ENCODE peak calls at places on chromosomes 13 and 19, in nine cellular contexts. One of them, this sample, is unnamed.

GRCh38 chr13:44618326-44618725 is 42.2 kb upstream of the TSC22D1 start:
- DNase-seq in dorsolateral prefrontal cortex: no peak
- DNase-seq in CD4-positive, CD25-positive, alpha-beta regulatory T cell: no peak
- DNase-seq in fibroblast of lung: peak
- DNase-seq in transverse colon: no peak
- DNase-seq in mesenchymal stem cell: no peak
- DNase-seq in OCI-LY7: no peak
- DNase-seq in neural progenitor cell: no peak
- DNase-seq in upper lobe of right lung: no peak
- DNase-seq in this sample: no peak

GRCh38 chr13:75715598-75716523 is 79.7 kb downstream of the LMO7 start:
- DNase-seq in dorsolateral prefrontal cortex: no peak
- DNase-seq in upper lobe of right lung: no peak
- DNase-seq in neural progenitor cell: no peak
- DNase-seq in mesenchymal stem cell: peak
- DNase-seq in fibroblast of lung: peak
- DNase-seq in CD4-positive, CD25-positive, alpha-beta regulatory T cell: no peak
- DNase-seq in transverse colon: no peak
- DNase-seq in OCI-LY7: no peak
- DNase-seq in this sample: no peak

GRCh38 chr13:113216165-113217056 is 7.0 kb downstream of the CUL4A start:
- DNase-seq in transverse colon: peak
- DNase-seq in CD4-positive, CD25-positive, alpha-beta regulatory T cell: no peak
- DNase-seq in mesenchymal stem cell: peak
- DNase-seq in OCI-LY7: no peak
- DNase-seq in neural progenitor cell: peak
- DNase-seq in upper lobe of right lung: peak
- DNase-seq in dorsolateral prefrontal cortex: no peak
- DNase-seq in fibroblast of lung: peak
- DNase-seq in this sample: no peak

GRCh38 chr13:75214846-75215245 is 267.1 kb downstream of the TBC1D4 start:
- DNase-seq in OCI-LY7: no peak
- DNase-seq in transverse colon: no peak
- DNase-seq in CD4-positive, CD25-positive, alpha-beta regulatory T cell: no peak
- DNase-seq in dorsolateral prefrontal cortex: no peak
- DNase-seq in upper lobe of right lung: no peak
- DNase-seq in fibroblast of lung: no peak
- DNase-seq in mesenchymal stem cell: no peak
- DNase-seq in neural progenitor cell: no peak
- DNase-seq in this sample: no peak

GRCh38 chr13:113941571-113942191 is 32.2 kb downstream of the C13orf46 start:
- DNase-seq in CD4-positive, CD25-positive, alpha-beta regulatory T cell: no peak
- DNase-seq in transverse colon: no peak
- DNase-seq in neural progenitor cell: no peak
- DNase-seq in mesenchymal stem cell: no peak
- DNase-seq in upper lobe of right lung: no peak
- DNase-seq in fibroblast of lung: peak
- DNase-seq in dorsolateral prefrontal cortex: no peak
- DNase-seq in OCI-LY7: no peak
- DNase-seq in this sample: peak

GRCh38 chr13:50352720-50353491 is 337.7 kb downstream of the KCNRG start:
- DNase-seq in neural progenitor cell: no peak
- DNase-seq in fibroblast of lung: no peak
- DNase-seq in CD4-positive, CD25-positive, alpha-beta regulatory T cell: no peak
- DNase-seq in OCI-LY7: no peak
- DNase-seq in transverse colon: no peak
- DNase-seq in upper lobe of right lung: no peak
- DNase-seq in mesenchymal stem cell: peak
- DNase-seq in dorsolateral prefrontal cortex: no peak
- DNase-seq in this sample: no peak

GRCh38 chr19:6260912-6261636 is 18.7 kb downstream of the MLLT1 start:
- DNase-seq in OCI-LY7: peak
- DNase-seq in upper lobe of right lung: no peak
- DNase-seq in dorsolateral prefrontal cortex: no peak
- DNase-seq in neural progenitor cell: peak
- DNase-seq in CD4-positive, CD25-positive, alpha-beta regulatory T cell: no peak
- DNase-seq in transverse colon: no peak
- DNase-seq in mesenchymal stem cell: peak
- DNase-seq in fibroblast of lung: no peak
- DNase-seq in this sample: no peak

GRCh38 chr13:22648325-22648758 is 532.4 kb upstream of the SGCG start:
- DNase-seq in dorsolateral prefrontal cortex: no peak
- DNase-seq in fibroblast of lung: no peak
- DNase-seq in mesenchymal stem cell: no peak
- DNase-seq in transverse colon: no peak
- DNase-seq in OCI-LY7: no peak
- DNase-seq in CD4-positive, CD25-positive, alpha-beta regulatory T cell: no peak
- DNase-seq in neural progenitor cell: peak
- DNase-seq in upper lobe of right lung: no peak
- DNase-seq in this sample: no peak

GRCh38 chr19:58400638-58400915 is 5.1 kb downstream of the RNF225 start:
- DNase-seq in fibroblast of lung: no peak
- DNase-seq in transverse colon: no peak
- DNase-seq in dorsolateral prefrontal cortex: no peak
- DNase-seq in OCI-LY7: no peak
- DNase-seq in CD4-positive, CD25-positive, alpha-beta regulatory T cell: no peak
- DNase-seq in upper lobe of right lung: peak
- DNase-seq in mesenchymal stem cell: no peak
- DNase-seq in neural progenitor cell: no peak
- DNase-seq in this sample: no peak
- H3K4me3 ChIP-seq in fibroblast of lung: peak
- H3K4me3 ChIP-seq in transverse colon: peak
- H3K4me3 ChIP-seq in dorsolateral prefrontal cortex: peak
- H3K4me3 ChIP-seq in OCI-LY7: peak
- H3K4me3 ChIP-seq in CD4-positive, CD25-positive, alpha-beta regulatory T cell: no peak
- H3K4me3 ChIP-seq in upper lobe of right lung: peak
- H3K4me3 ChIP-seq in mesenchymal stem cell: peak
- H3K4me3 ChIP-seq in neural progenitor cell: peak
- H3K4me3 ChIP-seq in this sample: peak

DNA sequence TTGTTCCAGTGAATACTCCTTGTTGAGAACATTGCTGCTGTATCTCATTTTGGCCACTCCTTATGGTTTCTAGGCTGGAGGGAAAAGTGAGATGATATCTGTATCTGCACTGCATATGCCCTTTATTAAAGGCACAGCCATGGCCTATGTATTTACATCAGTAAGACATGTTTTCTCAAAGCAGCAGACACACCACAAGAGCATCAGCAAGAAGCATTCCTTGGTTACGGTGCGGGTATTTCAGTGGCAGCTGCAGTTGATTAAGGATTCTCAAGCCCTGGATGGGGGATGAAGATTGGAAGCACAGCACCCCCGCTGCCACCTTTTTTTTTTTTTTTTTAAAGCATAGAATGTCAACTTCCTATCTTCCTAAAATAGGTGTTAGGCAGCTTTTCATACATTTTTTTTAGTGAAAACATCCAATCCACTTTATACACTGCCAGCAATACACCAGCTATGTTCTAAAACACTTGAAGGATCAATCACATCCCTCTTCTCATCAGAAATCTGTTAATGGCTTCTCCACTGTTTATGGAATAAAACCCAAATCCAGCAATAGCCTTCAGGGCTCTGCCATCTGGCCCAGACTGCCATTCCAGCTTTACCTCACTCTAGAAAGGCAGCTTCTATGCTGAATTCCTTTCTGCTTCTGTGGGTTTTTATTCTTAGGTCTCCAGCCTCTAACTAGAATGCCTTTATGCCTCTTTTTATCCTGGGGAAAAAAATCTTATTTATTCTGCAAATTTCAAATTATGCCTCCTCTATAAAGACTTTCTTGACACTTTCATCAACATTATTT is 331.0 kb downstream of the DNAJC15 start:
- DNase-seq in dorsolateral prefrontal cortex: no peak
- DNase-seq in CD4-positive, CD25-positive, alpha-beta regulatory T cell: no peak
- DNase-seq in OCI-LY7: no peak
- DNase-seq in mesenchymal stem cell: no peak
- DNase-seq in transverse colon: no peak
- DNase-seq in fibroblast of lung: no peak
- DNase-seq in upper lobe of right lung: no peak
- DNase-seq in neural progenitor cell: no peak
- DNase-seq in this sample: no peak
- H3K27ac ChIP-seq in dorsolateral prefrontal cortex: no peak
- H3K27ac ChIP-seq in CD4-positive, CD25-positive, alpha-beta regulatory T cell: no peak
- H3K27ac ChIP-seq in OCI-LY7: no peak
- H3K27ac ChIP-seq in mesenchymal stem cell: no peak
- H3K27ac ChIP-seq in transverse colon: no peak
- H3K27ac ChIP-seq in fibroblast of lung: no peak
- H3K27ac ChIP-seq in upper lobe of right lung: no peak
- H3K27ac ChIP-seq in neural progenitor cell: no peak
- H3K27ac ChIP-seq in this sample: no peak

GRCh38 chr19:16327911-16328823 is 3.5 kb downstream of the KLF2 start:
- DNase-seq in transverse colon: peak
- DNase-seq in dorsolateral prefrontal cortex: peak
- DNase-seq in CD4-positive, CD25-positive, alpha-beta regulatory T cell: peak
- DNase-seq in fibroblast of lung: peak
- DNase-seq in OCI-LY7: peak
- DNase-seq in neural progenitor cell: no peak
- DNase-seq in mesenchymal stem cell: peak
- DNase-seq in upper lobe of right lung: peak
- DNase-seq in this sample: no peak
- H3K4me3 ChIP-seq in transverse colon: peak
- H3K4me3 ChIP-seq in dorsolateral prefrontal cortex: peak
- H3K4me3 ChIP-seq in CD4-positive, CD25-positive, alpha-beta regulatory T cell: peak
- H3K4me3 ChIP-seq in fibroblast of lung: peak
- H3K4me3 ChIP-seq in OCI-LY7: peak
- H3K4me3 ChIP-seq in neural progenitor cell: no peak
- H3K4me3 ChIP-seq in mesenchymal stem cell: no peak
- H3K4me3 ChIP-seq in upper lobe of right lung: peak
- H3K4me3 ChIP-seq in this sample: peak

DNA sequence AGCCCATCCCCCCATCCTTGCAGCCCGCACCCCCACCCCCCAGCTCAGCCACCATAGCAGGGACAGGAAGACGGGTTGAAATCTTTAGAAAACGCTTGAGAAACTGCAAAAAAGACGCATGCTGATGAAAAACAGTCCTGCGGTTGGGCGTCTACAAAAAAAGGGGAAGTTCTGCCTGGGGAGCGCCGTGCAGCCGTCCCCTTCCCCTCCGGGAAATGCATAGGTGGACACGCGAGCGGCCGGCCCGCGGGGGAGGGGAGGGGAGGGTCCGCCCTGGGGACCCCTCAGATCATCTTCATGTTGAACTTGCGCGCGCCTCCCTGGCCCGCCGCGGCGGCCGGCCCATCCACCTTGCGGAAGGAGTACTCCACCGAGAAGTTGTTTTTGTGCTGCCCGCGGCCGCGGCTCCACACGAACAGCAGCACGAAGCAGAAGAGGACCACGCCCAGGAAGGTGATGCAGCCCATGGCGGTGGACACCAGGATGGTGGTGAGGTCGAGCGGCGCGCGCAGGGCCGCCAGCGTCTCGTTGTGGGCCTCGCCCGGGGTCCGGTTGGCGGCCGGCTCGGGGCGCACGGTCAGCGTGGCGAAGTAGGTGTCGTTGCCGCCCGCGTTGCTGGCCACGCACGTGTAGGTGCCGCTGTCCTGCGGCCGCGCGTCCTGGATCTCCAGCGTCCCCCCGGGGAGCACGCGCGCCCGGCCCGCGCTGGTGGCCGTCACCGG is 7.9 kb upstream of the PEAK3 start:
- DNase-seq in CD4-positive, CD25-positive, alpha-beta regulatory T cell: peak
- DNase-seq in OCI-LY7: peak
- DNase-seq in upper lobe of right lung: peak
- DNase-seq in mesenchymal stem cell: no peak
- DNase-seq in fibroblast of lung: no peak
- DNase-seq in dorsolateral prefrontal cortex: no peak
- DNase-seq in neural progenitor cell: peak
- DNase-seq in transverse colon: peak
- DNase-seq in this sample: peak
- H3K27ac ChIP-seq in CD4-positive, CD25-positive, alpha-beta regulatory T cell: peak
- H3K27ac ChIP-seq in OCI-LY7: peak
- H3K27ac ChIP-seq in upper lobe of right lung: peak
- H3K27ac ChIP-seq in mesenchymal stem cell: no peak
- H3K27ac ChIP-seq in fibroblast of lung: no peak
- H3K27ac ChIP-seq in dorsolateral prefrontal cortex: no peak
- H3K27ac ChIP-seq in neural progenitor cell: no peak
- H3K27ac ChIP-seq in transverse colon: peak
- H3K27ac ChIP-seq in this sample: peak

GRCh38 chr19:57748029-57748428 is 1.4 kb downstream of the ZNF776 start:
- DNase-seq in CD4-positive, CD25-positive, alpha-beta regulatory T cell: no peak
- DNase-seq in OCI-LY7: no peak
- DNase-seq in mesenchymal stem cell: no peak
- DNase-seq in transverse colon: no peak
- DNase-seq in upper lobe of right lung: no peak
- DNase-seq in neural progenitor cell: no peak
- DNase-seq in fibroblast of lung: no peak
- DNase-seq in dorsolateral prefrontal cortex: no peak
- DNase-seq in this sample: no peak
- H3K4me3 ChIP-seq in CD4-positive, CD25-positive, alpha-beta regulatory T cell: peak
- H3K4me3 ChIP-seq in OCI-LY7: peak
- H3K4me3 ChIP-seq in mesenchymal stem cell: no peak
- H3K4me3 ChIP-seq in transverse colon: no peak
- H3K4me3 ChIP-seq in upper lobe of right lung: peak
- H3K4me3 ChIP-seq in neural progenitor cell: peak
- H3K4me3 ChIP-seq in fibroblast of lung: peak
- H3K4me3 ChIP-seq in dorsolateral prefrontal cortex: peak
- H3K4me3 ChIP-seq in this sample: no peak

GRCh38 chr19:45773384-45773783 is 4.3 kb upstream of the SIX5 start:
- DNase-seq in mesenchymal stem cell: no peak
- DNase-seq in transverse colon: no peak
- DNase-seq in OCI-LY7: peak
- DNase-seq in neural progenitor cell: no peak
- DNase-seq in dorsolateral prefrontal cortex: no peak
- DNase-seq in fibroblast of lung: no peak
- DNase-seq in upper lobe of right lung: no peak
- DNase-seq in CD4-positive, CD25-positive, alpha-beta regulatory T cell: no peak
- DNase-seq in this sample: no peak
- H3K27ac ChIP-seq in mesenchymal stem cell: no peak
- H3K27ac ChIP-seq in transverse colon: peak
- H3K27ac ChIP-seq in OCI-LY7: peak
- H3K27ac ChIP-seq in neural progenitor cell: no peak
- H3K27ac ChIP-seq in dorsolateral prefrontal cortex: no peak
- H3K27ac ChIP-seq in fibroblast of lung: no peak
- H3K27ac ChIP-seq in upper lobe of right lung: no peak
- H3K27ac ChIP-seq in CD4-positive, CD25-positive, alpha-beta regulatory T cell: no peak
- H3K27ac ChIP-seq in this sample: no peak